ENCODE peak calls at places on chromosomes 16 and 17, in nine cellular contexts. Q is retinal pigment epithelial cell, K is Calu3, T is right lobe of liver, E is breast epithelium, C is body of pancreas, G is AG04450, Y is H9, A is thoracic aorta. R is an unnamed sample.

GRCh38 chr16:51119576-51120288 is 31.3 kb downstream of the SALL1 start:
- DNase-seq in Q (no peak), K (no peak), T (no peak), E (no peak), C (no peak), G (no peak), Y (no peak), A (no peak), R (no peak)

GRCh38 chr17:17134952-17135340 is 71.2 kb downstream of the PLD6 start:
- DNase-seq in Q (no peak), K (no peak), T (peak), E (no peak), C (no peak), G (no peak), Y (no peak), A (no peak), R (no peak)

GRCh38 chr16:30820952-30821421 is 34.0 kb upstream of the ZNF629 start:
- DNase-seq in Q (no peak), K (no peak), T (no peak), E (no peak), C (no peak), G (no peak), Y (no peak), A (no peak), R (no peak)

GRCh38 chr16:23920899-23921298 is 85.1 kb downstream of the PRKCB start:
- DNase-seq in Q (no peak), K (no peak), T (no peak), E (no peak), C (no peak), G (no peak), Y (no peak), A (no peak), R (no peak)

GRCh38 chr17:67311551-67311950 is 54.8 kb downstream of the PSMD12 start:
- DNase-seq in Q (no peak), K (no peak), T (no peak), E (no peak), C (no peak), G (no peak), Y (no peak), A (no peak), R (no peak)

GRCh38 chr17:67477687-67478086 is 100.6 kb downstream of the PITPNC1 start:
- DNase-seq in Q (no peak), K (no peak), T (no peak), E (no peak), C (no peak), G (no peak), Y (no peak), A (no peak), R (no peak)

GRCh38 chr16:57862698-57863433 is 60.6 kb upstream of the KIFC3 start:
- DNase-seq in Q (no peak), K (no peak), T (peak), E (no peak), C (no peak), G (no peak), Y (peak), A (no peak), R (no peak)

GRCh38 chr17:67506966-67507365 is 129.9 kb downstream of the PITPNC1 start:
- DNase-seq in Q (no peak), K (no peak), T (no peak), E (no peak), C (no peak), G (peak), Y (no peak), A (no peak), R (no peak)

GRCh38 chr17:36900130-36900590 is 37.1 kb upstream of the LHX1 start:
- DNase-seq in Q (no peak), K (no peak), T (no peak), E (no peak), C (no peak), G (no peak), Y (no peak), A (no peak), R (no peak)

GRCh38 chr17:66373944-66374817 is 71.8 kb downstream of the PRKCA start:
- DNase-seq in Q (no peak), K (peak), T (no peak), E (no peak), C (peak), G (no peak), Y (no peak), A (no peak), R (no peak)

GRCh38 chr16:13036600-13036999 is 135.2 kb downstream of the SHISA9 start:
- DNase-seq in Q (peak), K (peak), T (peak), E (no peak), C (peak), G (no peak), Y (peak), A (no peak), R (no peak)

GRCh38 chr16:71373073-71373472 is 14.6 kb downstream of the CALB2 start:
- DNase-seq in Q (no peak), K (no peak), T (no peak), E (peak), C (no peak), G (peak), Y (no peak), A (no peak), R (no peak)

GRCh38 chr17:36464765-36465088 is 21.8 kb upstream of the ZNHIT3 start:
- DNase-seq in Q (no peak), K (no peak), T (no peak), E (no peak), C (no peak), G (no peak), Y (peak), A (no peak), R (no peak)

GRCh38 chr16:67110136-67110847 is 551 bp downstream of the PHAF1 start:
- DNase-seq in Q (no peak), K (no peak), T (no peak), E (no peak), C (no peak), G (no peak), Y (no peak), A (no peak), R (no peak)

GRCh38 chr16:3434373-3434772 is 8.9 kb downstream of the ZNF597 start:
- DNase-seq in Q (no peak), K (no peak), T (no peak), E (no peak), C (no peak), G (no peak), Y (no peak), A (no peak), R (no peak)

GRCh38 chr16:85663891-85664321 is 24.8 kb downstream of the GINS2 start:
- DNase-seq in Q (no peak), K (no peak), T (no peak), E (peak), C (peak), G (no peak), Y (no peak), A (no peak), R (no peak)

GRCh38 chr16:58938856-58939255 is 204.7 kb upstream of the GOT2 start:
- DNase-seq in Q (no peak), K (no peak), T (no peak), E (no peak), C (no peak), G (no peak), Y (no peak), A (no peak), R (no peak)

GRCh38 chr16:12159028-12159427 is 182.5 kb downstream of the SNX29 start:
- DNase-seq in Q (peak), K (no peak), T (no peak), E (no peak), C (no peak), G (no peak), Y (no peak), A (no peak), R (no peak)

GRCh38 chr16:84583995-84584394 is 33.9 kb downstream of the COTL1 start:
- DNase-seq in Q (no peak), K (no peak), T (no peak), E (no peak), C (no peak), G (no peak), Y (no peak), A (no peak), R (no peak)

GRCh38 chr17:1227917-1228751 is 42.1 kb upstream of the BHLHA9 start:
- DNase-seq in Q (no peak), K (no peak), T (peak), E (no peak), C (no peak), G (no peak), Y (peak), A (no peak), R (no peak)

DNA sequence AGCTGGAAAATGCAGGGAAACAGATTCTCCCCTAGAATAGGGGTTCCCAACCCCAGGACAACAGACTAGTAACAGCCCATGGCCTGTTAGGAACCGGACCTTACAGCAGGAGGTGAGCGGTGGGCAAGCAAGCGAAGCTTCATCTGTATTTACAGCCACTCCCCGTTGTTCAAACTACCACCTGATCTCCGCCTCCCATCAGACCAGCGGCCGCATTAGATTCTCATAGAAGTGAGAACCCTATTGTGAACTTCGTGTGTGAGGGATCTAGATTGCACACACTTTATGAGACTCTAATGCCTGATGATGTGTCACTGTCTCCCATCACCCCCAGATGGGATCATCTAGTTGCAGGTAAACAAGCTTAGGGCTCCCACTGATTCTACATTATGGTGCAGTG is 3.5 kb downstream of the CD300LB start:
- DNase-seq in Q (no peak), K (no peak), T (no peak), E (peak), C (no peak), G (no peak), Y (no peak), A (no peak), R (peak)
- TF ChIP-seq CTCF in Q (no peak), K (no peak), T (no peak), E (no peak), C (no peak), G (no peak), Y (no peak), A (no peak), R (no peak)

DNA sequence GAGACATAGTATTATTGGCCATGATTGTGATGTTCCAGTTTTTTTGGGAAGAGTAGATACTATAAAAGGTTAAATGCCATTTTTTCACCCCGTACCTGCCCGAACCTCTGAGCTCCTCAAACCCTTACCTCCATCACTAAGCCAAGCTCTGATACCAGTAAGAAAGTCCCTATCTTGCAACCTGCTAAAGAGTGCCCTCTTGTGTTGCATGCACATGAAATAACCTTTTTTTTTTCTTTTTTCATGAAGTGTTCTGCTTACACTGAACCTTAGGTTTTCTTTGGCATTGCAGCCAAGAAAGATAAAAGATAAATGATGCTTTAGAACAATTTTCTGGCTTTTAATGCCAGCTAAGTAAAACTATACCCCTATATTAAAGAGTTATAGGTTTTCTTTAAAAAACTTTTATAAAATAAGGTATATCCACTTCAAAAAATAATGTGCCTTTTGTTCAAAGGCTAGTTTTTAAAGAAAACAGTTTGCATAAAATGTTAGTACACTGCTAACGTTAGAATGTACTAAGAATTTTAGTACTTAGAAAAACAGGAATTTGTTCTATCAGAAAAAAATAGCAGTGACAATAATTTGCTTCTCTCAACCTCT is 295.3 kb upstream of the PMFBP1 start:
- DNase-seq in Q (no peak), K (peak), T (no peak), E (no peak), C (no peak), G (peak), Y (no peak), A (no peak), R (no peak)
- TF ChIP-seq CTCF in Q (peak), K (peak), T (peak), E (peak), C (no peak), G (peak), Y (peak), A (peak), R (no peak)

GRCh38 chr17:59565171-59565958 is at the start of gene DHX40:
- DNase-seq in Q (peak), K (peak), T (peak), E (peak), C (peak), G (peak), Y (peak), A (peak), R (peak)

GRCh38 chr17:59558953-59559352 is 6.5 kb upstream of the DHX40 start:
- DNase-seq in Q (no peak), K (no peak), T (no peak), E (no peak), C (no peak), G (no peak), Y (no peak), A (no peak), R (no peak)

GRCh38 chr17:59558039-59558438 is 7.4 kb upstream of the DHX40 start:
- DNase-seq in Q (no peak), K (no peak), T (no peak), E (no peak), C (no peak), G (no peak), Y (no peak), A (no peak), R (no peak)

GRCh38 chr17:59565959-59566324 is 532 bp downstream of the DHX40 start:
- DNase-seq in Q (peak), K (peak), T (peak), E (no peak), C (peak), G (peak), Y (peak), A (peak), R (no peak)

DNA sequence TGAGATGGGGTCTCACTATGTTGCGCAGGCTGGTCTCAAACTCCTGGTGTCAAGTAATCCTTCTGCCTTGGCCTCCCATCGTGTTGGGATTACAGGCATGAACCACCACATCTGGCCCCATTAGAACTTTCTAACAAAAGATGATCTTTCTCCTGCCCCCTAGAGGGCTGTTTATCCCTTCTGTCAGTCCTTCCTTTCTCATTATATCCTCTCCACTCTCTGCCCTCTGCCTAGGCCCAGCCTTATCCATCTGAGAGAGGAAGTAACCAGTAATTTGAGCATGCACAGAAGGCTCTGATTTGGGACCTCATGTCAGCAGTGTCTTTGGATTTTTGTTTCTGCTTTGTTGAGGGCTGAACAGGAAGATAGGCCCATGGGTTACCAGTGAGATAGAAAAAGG is 4.4 kb upstream of the DHX40 start:
- DNase-seq in Q (no peak), K (peak), T (no peak), E (no peak), C (no peak), G (no peak), Y (peak), A (no peak), R (no peak)
- TF ChIP-seq CTCF in Q (peak), K (no peak), T (peak), E (no peak), C (no peak), G (peak), Y (peak), A (no peak), R (no peak)

GRCh38 chr16:1475552-1476114 is 805 bp upstream of the CLCN7 start:
- DNase-seq in Q (no peak), K (no peak), T (no peak), E (no peak), C (no peak), G (no peak), Y (no peak), A (no peak), R (no peak)

GRCh38 chr16:1474796-1475551 is at the start of gene CLCN7:
- DNase-seq in Q (peak), K (peak), T (peak), E (peak), C (peak), G (peak), Y (peak), A (peak), R (peak)

GRCh38 chr16:1472974-1473373 is 1.9 kb downstream of the CLCN7 start:
- DNase-seq in Q (no peak), K (no peak), T (no peak), E (no peak), C (no peak), G (no peak), Y (no peak), A (no peak), R (no peak)

GRCh38 chr16:1474047-1474446 is 781 bp downstream of the CLCN7 start:
- DNase-seq in Q (no peak), K (no peak), T (no peak), E (no peak), C (no peak), G (no peak), Y (no peak), A (no peak), R (no peak)

DNA sequence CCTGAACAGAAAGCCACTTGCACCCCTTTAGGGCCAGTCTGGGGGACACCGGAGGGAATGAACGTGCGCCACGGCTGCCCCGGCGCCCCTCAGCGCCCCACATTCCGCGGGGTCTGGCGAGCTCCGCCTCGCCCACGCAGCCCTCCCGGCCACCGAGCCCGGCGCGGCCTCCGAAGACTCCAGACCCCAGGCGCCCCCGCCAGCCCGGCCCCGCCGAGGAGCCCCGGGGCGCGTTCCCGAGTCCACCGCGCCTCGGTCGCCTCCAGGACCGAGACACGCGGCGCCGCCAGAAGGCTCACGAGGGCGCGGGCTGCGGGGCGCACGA is 395 bp downstream of the CLCN7 start:
- DNase-seq in Q (no peak), K (no peak), T (no peak), E (no peak), C (no peak), G (no peak), Y (no peak), A (no peak), R (no peak)
- TF ChIP-seq CTCF in Q (no peak), K (no peak), T (no peak), E (no peak), C (no peak), G (no peak), Y (no peak), A (no peak), R (no peak)

GRCh38 chr17:58595194-58595792 is 80.9 kb upstream of the MTMR4 start:
- DNase-seq in Q (no peak), K (no peak), T (no peak), E (no peak), C (no peak), G (no peak), Y (no peak), A (no peak), R (no peak)
- TF ChIP-seq CTCF in Q (no peak), K (no peak), T (no peak), E (no peak), C (no peak), G (no peak), Y (peak), A (no peak), R (no peak)

DNA sequence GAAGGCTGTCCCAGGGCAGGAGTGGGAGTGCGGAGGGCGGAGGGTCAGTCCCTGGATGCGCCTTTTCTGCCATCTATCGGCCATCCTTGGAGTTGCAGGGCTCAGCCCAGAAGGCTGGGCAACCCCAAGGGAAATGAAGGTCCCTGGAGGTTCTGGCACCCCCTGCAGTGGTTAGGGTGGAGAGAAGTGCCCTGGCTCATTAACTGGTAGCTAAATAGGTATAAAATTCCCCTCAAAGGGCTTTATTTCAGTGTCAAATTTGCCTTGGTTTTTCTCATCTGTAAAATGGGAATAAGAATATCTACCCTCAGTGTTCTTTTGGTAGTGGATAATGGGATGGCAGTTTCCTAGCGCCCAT is 22.4 kb downstream of the C17orf75 start:
- DNase-seq in Q (no peak), K (peak), T (peak), E (peak), C (peak), G (no peak), Y (peak), A (peak), R (peak)
- TF ChIP-seq CTCF in Q (peak), K (peak), T (peak), E (peak), C (peak), G (peak), Y (peak), A (peak), R (no peak)

R was measured in omental fat pad.